ENCODE peak calls at places on chromosomes 2 and 18, in six cellular contexts. R is lower lobe of right lung, D is Panc1, W is lower leg skin, C is H1, E is OCI-LY7. M is an unnamed sample.

GRCh38 chr2:108593547-108594098 is 59.4 kb downstream of the LIMS1 start:
- DNase-seq in E (no peak), D (no peak), R (no peak), C (no peak), W (no peak), M (no peak)

GRCh38 chr18:75324686-75325257 is 102.7 kb downstream of the SMIM21 start:
- DNase-seq in D (no peak), W (no peak), C (no peak), R (no peak), E (no peak), M (no peak)

GRCh38 chr2:67650292-67651133 is 253.4 kb downstream of the ETAA1 start:
- DNase-seq in C (peak), D (no peak), R (peak), W (peak), E (peak), M (peak)

GRCh38 chr2:228600265-228600664 is 418.8 kb upstream of the SPHKAP start:
- DNase-seq in D (no peak), R (no peak), C (no peak), E (no peak), W (no peak), M (no peak)

GRCh38 chr18:74292541-74292858 is 737 bp upstream of the CYB5A start:
- DNase-seq in E (no peak), C (no peak), W (no peak), D (no peak), R (no peak), M (no peak)

GRCh38 chr2:145026456-145027072 is 506.6 kb upstream of the ZEB2 start:
- DNase-seq in D (no peak), W (no peak), E (no peak), R (no peak), C (no peak), M (no peak)

GRCh38 chr2:80312282-80312839 is 7.8 kb upstream of the LRRTM1 start:
- DNase-seq in E (no peak), W (no peak), R (no peak), D (no peak), C (no peak), M (no peak)

GRCh38 chr2:44843086-44843485 is 98.4 kb upstream of the SIX3 start:
- DNase-seq in E (no peak), W (no peak), D (no peak), R (no peak), C (no peak), M (no peak)

GRCh38 chr2:197209742-197210408 is 100.7 kb downstream of the ANKRD44 start:
- DNase-seq in D (no peak), C (no peak), R (peak), W (no peak), E (peak), M (no peak)

GRCh38 chr18:52409732-52410131 is 69.7 kb downstream of the DCC start:
- DNase-seq in E (no peak), R (no peak), C (no peak), W (no peak), D (no peak), M (no peak)

GRCh38 chr2:158761626-158762025 is 33.5 kb upstream of the DAPL1 start:
- DNase-seq in D (no peak), W (no peak), E (no peak), C (no peak), R (no peak), M (peak)

GRCh38 chr2:201886504-201886903 is 80.2 kb downstream of the CDK15 start:
- DNase-seq in W (no peak), D (no peak), R (no peak), E (no peak), C (no peak), M (peak)

GRCh38 chr2:42917374-42918017 is 125.1 kb upstream of the HAAO start:
- DNase-seq in D (no peak), R (no peak), E (no peak), C (no peak), W (peak), M (peak)

GRCh38 chr2:54903736-54904554 is 146.3 kb downstream of the RTN4 start:
- DNase-seq in D (peak), C (no peak), E (no peak), R (no peak), W (no peak), M (peak)

GRCh38 chr2:37582911-37583310 is 88.5 kb downstream of the CDC42EP3 start:
- DNase-seq in E (no peak), D (no peak), R (no peak), C (no peak), W (no peak), M (no peak)

GRCh38 chr2:37581433-37581832 is 90.0 kb downstream of the CDC42EP3 start:
- DNase-seq in R (no peak), W (no peak), C (no peak), E (no peak), D (no peak), M (no peak)

GRCh38 chr2:37583867-37584266 is 87.6 kb downstream of the CDC42EP3 start:
- DNase-seq in R (no peak), C (no peak), W (no peak), D (no peak), E (no peak), M (no peak)

GRCh38 chr2:37582371-37582770 is 89.1 kb downstream of the CDC42EP3 start:
- DNase-seq in E (no peak), D (no peak), R (no peak), W (no peak), C (no peak), M (no peak)

DNA sequence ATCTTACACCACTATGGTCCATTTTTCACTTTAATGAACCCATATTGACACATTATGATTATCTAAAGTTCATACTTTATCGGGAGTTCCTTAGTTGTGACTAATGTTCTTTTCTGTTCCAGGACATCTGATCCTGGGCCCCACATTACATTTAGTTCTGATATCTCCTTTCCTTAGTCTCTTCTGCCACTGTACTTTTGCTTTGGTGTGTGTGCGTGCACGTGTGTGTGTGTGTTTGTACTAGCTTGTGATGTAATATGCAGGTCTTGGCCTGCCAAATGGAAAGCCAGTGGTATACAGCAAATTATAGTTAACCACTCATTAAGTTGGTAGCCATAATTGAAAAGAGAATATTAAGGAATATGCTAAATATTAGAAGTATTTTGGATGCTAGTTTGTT is 88.0 kb downstream of the CDC42EP3 start:
- DNase-seq in E (no peak), C (no peak), D (no peak), R (no peak), W (no peak), M (no peak)
- H3K4me3 ChIP-seq in E (no peak), C (no peak), D (no peak), R (no peak), W (no peak), M (no peak)

DNA sequence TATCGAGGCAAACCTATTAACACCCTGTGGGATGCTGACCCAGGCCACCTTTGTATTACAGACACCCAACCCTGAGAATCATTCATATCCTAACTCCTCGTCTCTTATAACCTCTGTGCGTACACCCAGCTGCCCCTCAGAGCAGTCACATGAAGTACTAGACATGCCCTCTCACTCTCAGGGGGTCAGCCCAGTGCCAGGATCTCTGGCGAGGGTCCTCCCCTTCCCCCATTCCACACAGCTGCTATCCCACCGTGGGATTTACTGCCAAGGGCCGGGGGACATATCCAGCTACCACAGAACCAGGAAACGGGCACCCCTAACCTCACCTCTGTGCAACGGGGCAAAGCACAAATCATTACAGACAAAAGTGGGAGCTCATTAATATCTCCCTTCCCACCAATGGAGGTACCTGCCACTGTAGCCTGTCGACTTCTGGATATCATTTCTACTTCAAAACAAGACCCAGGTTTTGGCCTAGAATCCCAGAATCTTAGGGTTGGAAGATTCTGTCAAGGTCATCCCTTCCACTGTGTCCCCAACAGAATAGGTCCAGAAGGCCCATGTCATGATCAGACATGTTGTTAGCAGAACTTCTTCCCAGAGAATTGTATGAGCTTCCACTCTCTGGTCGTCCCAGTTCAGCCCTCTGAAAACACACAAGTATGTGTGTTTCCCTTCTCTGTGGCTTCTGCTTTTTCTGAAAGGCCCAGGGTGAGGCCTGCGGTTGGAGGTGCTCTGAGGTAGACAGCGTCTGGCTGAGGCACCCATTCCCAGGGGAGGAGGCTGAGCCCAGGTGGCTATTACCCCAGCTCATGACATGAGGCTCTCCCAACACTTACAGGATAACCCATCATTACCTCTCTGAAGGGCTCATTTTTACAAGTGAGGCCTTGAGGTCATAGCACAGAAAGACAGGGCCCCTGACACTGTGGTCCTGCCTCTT is 1.7 kb downstream of the TMBIM1 start:
- DNase-seq in C (no peak), W (no peak), D (no peak), R (no peak), E (peak), M (no peak)
- H3K4me3 ChIP-seq in C (no peak), W (no peak), D (peak), R (peak), E (peak), M (peak)

GRCh38 chr2:227163998-227164744 is at the start of the genes COL4A3 and COL4A4:
- DNase-seq in W (peak), D (no peak), R (peak), C (peak), E (no peak), M (no peak)
- H3K4me3 ChIP-seq in W (peak), D (peak), R (peak), C (peak), E (peak), M (peak)

GRCh38 chr2:120939595-120940318 is 204.1 kb downstream of the GLI2 start:
- DNase-seq in D (no peak), E (no peak), C (no peak), W (no peak), R (no peak), M (no peak)
- H3K4me3 ChIP-seq in D (no peak), E (no peak), C (no peak), W (no peak), R (no peak), M (no peak)

DNA sequence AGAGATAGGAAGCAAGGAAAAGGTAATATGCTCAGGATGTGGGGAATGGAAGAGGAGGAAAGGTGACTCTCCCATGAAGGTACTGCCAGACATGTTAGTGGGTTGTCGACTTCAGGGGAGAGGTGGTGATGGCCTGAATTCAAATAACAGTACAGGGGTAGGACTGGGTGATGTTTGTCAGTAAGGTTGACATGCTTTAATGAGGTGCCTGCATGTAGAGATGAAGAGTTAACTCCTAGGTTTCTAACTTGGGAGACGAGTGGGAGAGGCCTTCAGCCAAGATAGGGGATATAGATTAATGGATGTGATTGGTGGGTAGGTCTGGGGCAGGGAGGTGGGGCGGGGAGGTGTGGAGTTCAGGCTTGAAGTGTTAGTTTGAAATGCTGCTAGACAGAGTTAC is 2.6 kb downstream of the NAPG start:
- DNase-seq in E (no peak), D (no peak), C (no peak), R (no peak), W (no peak), M (no peak)
- H3K4me3 ChIP-seq in E (peak), D (no peak), C (no peak), R (no peak), W (no peak), M (no peak)

GRCh38 chr2:1436369-1436768 is 23.1 kb downstream of the TPO start:
- DNase-seq in R (no peak), C (no peak), W (peak), E (no peak), D (no peak), M (no peak)

GRCh38 chr2:1431886-1432400 is 18.7 kb downstream of the TPO start:
- DNase-seq in E (no peak), C (no peak), W (peak), D (no peak), R (no peak), M (no peak)

GRCh38 chr2:1429895-1430294 is 16.6 kb downstream of the TPO start:
- DNase-seq in C (no peak), R (no peak), D (no peak), E (no peak), W (no peak), M (no peak)

GRCh38 chr2:1430491-1430890 is 17.2 kb downstream of the TPO start:
- DNase-seq in R (no peak), W (peak), D (no peak), C (no peak), E (no peak), M (no peak)

GRCh38 chr2:1432726-1433125 is 19.5 kb downstream of the TPO start:
- DNase-seq in D (no peak), C (no peak), E (no peak), W (peak), R (no peak), M (no peak)
- H3K4me3 ChIP-seq in D (no peak), C (no peak), E (no peak), W (no peak), R (no peak), M (no peak)